ENCODE peak calls at places on chromosomes 6 and 20, in six cellular contexts. H is H1, N is keratinocyte, I is neural progenitor cell, P is HCT116, J is PC-3. M is an unnamed sample.

GRCh38 chr20:43669332-43669731 is 2.4 kb downstream of the MYBL2 start:
- DNase-seq in J (peak), I (no peak), P (no peak), N (no peak), H (no peak), M (peak)

GRCh38 chr6:111985202-111985731 is 68.6 kb upstream of the CCN6 start:
- DNase-seq in J (peak), P (peak), I (no peak), N (peak), H (peak), M (peak)

GRCh38 chr6:137767931-137768690 is 98.9 kb upstream of the TNFAIP3 start:
- DNase-seq in N (no peak), H (no peak), P (no peak), J (no peak), I (no peak), M (no peak)

GRCh38 chr20:17609978-17610377 is 40.1 kb downstream of the DSTN start:
- DNase-seq in I (no peak), J (no peak), H (no peak), N (no peak), P (no peak), M (no peak)

GRCh38 chr6:20403766-20404640 is 2.3 kb downstream of the E2F3 start:
- DNase-seq in N (no peak), H (no peak), I (peak), P (peak), J (peak), M (peak)

GRCh38 chr6:37127961-37128862 is 41.7 kb upstream of the PIM1 start:
- DNase-seq in J (peak), P (no peak), I (no peak), H (no peak), N (no peak), M (peak)

GRCh38 chr6:170152989-170153388 is 137.9 kb downstream of the DLL1 start:
- DNase-seq in N (no peak), P (peak), J (peak), I (peak), H (peak), M (peak)

GRCh38 chr6:1864496-1864895 is 254.8 kb downstream of the FOXC1 start:
- DNase-seq in N (no peak), J (no peak), I (peak), P (no peak), H (no peak), M (peak)

GRCh38 chr6:158907931-158908330 is 88.8 kb upstream of the EZR start:
- DNase-seq in I (no peak), N (no peak), H (no peak), J (no peak), P (no peak), M (no peak)

GRCh38 chr6:137291441-137291840 is 72.3 kb upstream of the IFNGR1 start:
- DNase-seq in H (no peak), P (no peak), J (peak), N (no peak), I (no peak), M (no peak)

GRCh38 chr6:14283600-14284235 is 166.1 kb downstream of the CD83 start:
- DNase-seq in H (no peak), N (no peak), P (no peak), I (peak), J (no peak), M (no peak)

GRCh38 chr6:7827142-7827541 is 83.4 kb downstream of the TXNDC5 start:
- DNase-seq in H (no peak), N (no peak), J (peak), I (no peak), P (no peak), M (no peak)

GRCh38 chr6:119079288-119079809 is 885 bp upstream of the FAM184A start:
- DNase-seq in I (no peak), P (no peak), N (no peak), H (no peak), J (peak), M (peak)

GRCh38 chr6:144993870-144994269 is 708.7 kb downstream of the UTRN start:
- DNase-seq in J (peak), N (no peak), P (no peak), I (no peak), H (no peak), M (no peak)

GRCh38 chr20:31565699-31566331 is 39.3 kb upstream of the ID1 start:
- DNase-seq in J (peak), I (no peak), N (peak), P (no peak), H (no peak), M (peak)

GRCh38 chr6:132270745-132271414 is 130.4 kb downstream of the MOXD1 start:
- DNase-seq in N (no peak), J (peak), H (no peak), P (no peak), I (no peak), M (no peak)

GRCh38 chr20:50153153-50153499 is 397 bp downstream of the PEDS1 start:
- DNase-seq in P (no peak), J (peak), I (peak), H (no peak), N (no peak), M (no peak)

GRCh38 chr20:6562111-6562510 is 205.4 kb upstream of the BMP2 start:
- DNase-seq in N (no peak), P (no peak), J (peak), H (no peak), I (no peak), M (no peak)

GRCh38 chr20:41697861-41698559 is 79.8 kb upstream of the CHD6 start:
- DNase-seq in N (no peak), I (peak), J (peak), P (no peak), H (no peak), M (no peak)

GRCh38 chr20:14069796-14070195 is 74.5 kb downstream of the MACROD2 start:
- DNase-seq in N (no peak), H (no peak), J (peak), P (no peak), I (no peak), M (no peak)

GRCh38 chr6:7058250-7058923 is 49.4 kb upstream of the RREB1 start:
- DNase-seq in P (peak), N (peak), J (peak), I (no peak), H (no peak), M (peak)

GRCh38 chr6:31899882-31900722 is 1.8 kb downstream of the ZBTB12 start:
- DNase-seq in H (no peak), P (no peak), J (no peak), N (no peak), I (no peak), M (no peak)

GRCh38 chr6:26538572-26538902 is 371 bp downstream of the HMGN4 start:
- DNase-seq in J (peak), H (no peak), N (no peak), I (peak), P (no peak), M (no peak)

GRCh38 chr20:44401052-44401769 is 45.7 kb downstream of the HNF4A start:
- DNase-seq in J (no peak), H (no peak), P (no peak), N (no peak), I (no peak), M (no peak)

GRCh38 chr20:47546184-47547033 is 44.7 kb downstream of the NCOA3 start:
- DNase-seq in I (no peak), H (no peak), N (peak), P (no peak), J (peak), M (peak)

GRCh38 chr20:58697201-58697866 is 4.7 kb downstream of the NPEPL1 start:
- DNase-seq in N (no peak), P (no peak), J (no peak), I (no peak), H (no peak), M (no peak)

GRCh38 chr20:52035977-52036376 is 155.6 kb downstream of the ZFP64 start:
- DNase-seq in N (no peak), J (no peak), H (no peak), I (no peak), P (no peak), M (peak)

GRCh38 chr6:122696079-122696478 is 83.4 kb upstream of the FABP7 start:
- DNase-seq in H (no peak), I (no peak), J (peak), N (peak), P (peak), M (peak)

GRCh38 chr20:5714261-5715041 is 35.8 kb upstream of the SHLD1 start:
- DNase-seq in J (peak), I (peak), P (no peak), H (no peak), N (peak), M (peak)

GRCh38 chr6:45513331-45513730 is 135.6 kb upstream of the SUPT3H start:
- DNase-seq in P (no peak), I (peak), H (no peak), N (no peak), J (no peak), M (no peak)

GRCh38 chr6:103236923-103237322 is 1622.8 kb downstream of the HACE1 start:
- DNase-seq in P (no peak), H (no peak), I (no peak), N (no peak), J (peak), M (no peak)

GRCh38 chr6:164749126-164749758 is 560.2 kb downstream of the C6orf118 start:
- DNase-seq in P (no peak), N (no peak), J (peak), I (no peak), H (no peak), M (no peak)

GRCh38 chr6:141513830-141514229 is 618.9 kb upstream of the GJE1 start:
- DNase-seq in P (no peak), I (no peak), N (no peak), H (no peak), J (no peak), M (no peak)

GRCh38 chr6:105628156-105628860 is 225.4 kb upstream of the PREP start:
- DNase-seq in P (no peak), H (no peak), I (no peak), J (no peak), N (no peak), M (no peak)

GRCh38 chr6:25008707-25009106 is 72.9 kb upstream of the RIPOR2 start:
- DNase-seq in I (no peak), N (no peak), P (no peak), H (no peak), J (no peak), M (no peak)

GRCh38 chr20:3250091-3250504 is 11.1 kb upstream of the SLC4A11 start:
- DNase-seq in N (no peak), H (no peak), I (peak), J (peak), P (no peak), M (no peak)

GRCh38 chr20:18263723-18264122 is 24.6 kb upstream of the ZNF133 start:
- DNase-seq in J (peak), I (no peak), H (no peak), P (no peak), N (no peak), M (peak)

GRCh38 chr6:28462401-28462800 is 19.1 kb upstream of the ZSCAN23 start:
- DNase-seq in J (no peak), H (no peak), I (no peak), P (no peak), N (no peak), M (no peak)

DNA sequence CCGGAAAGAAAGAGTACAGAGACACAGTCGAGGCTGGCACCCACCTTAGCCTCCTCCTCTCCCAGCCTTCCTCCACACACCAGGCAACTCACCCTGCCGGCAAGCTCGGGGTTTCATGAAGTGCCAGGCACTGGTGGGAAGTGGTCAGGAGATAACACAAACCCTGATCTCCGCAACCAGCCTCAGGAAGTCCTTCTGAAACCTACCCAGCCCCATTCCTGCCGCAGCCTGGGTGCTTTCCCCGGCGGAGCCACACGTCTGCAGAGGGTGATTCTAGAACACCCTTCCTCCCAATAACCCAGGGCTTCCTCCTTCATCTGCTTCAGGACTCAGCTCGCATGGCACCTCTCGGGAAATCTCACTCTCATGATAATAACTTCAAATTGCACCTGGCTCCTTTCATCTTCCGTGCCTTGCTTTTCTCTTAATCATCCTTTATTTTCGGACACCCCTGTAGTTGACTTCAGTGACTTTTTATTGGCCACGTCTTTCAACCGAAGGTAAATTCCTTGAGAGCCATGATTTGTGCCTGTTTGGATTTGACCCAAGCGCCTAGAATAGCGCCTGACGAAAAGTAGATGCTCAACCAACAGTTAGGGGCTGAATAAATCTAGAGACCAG is 8.7 kb upstream of the HLA-E start:
- DNase-seq in J (peak), N (no peak), I (no peak), P (no peak), H (no peak), M (no peak)
- TF ChIP-seq EZH2 in J (no peak), N (no peak), I (peak), P (no peak), H (no peak), M (no peak)

GRCh38 chr6:168318090-168318489 is 1.5 kb downstream of the DACT2 start:
- DNase-seq in P (no peak), I (no peak), N (no peak), H (no peak), J (no peak), M (no peak)

GRCh38 chr6:168319279-168320051 is at the start of gene DACT2:
- DNase-seq in H (no peak), P (no peak), N (no peak), I (peak), J (no peak), M (no peak)

GRCh38 chr6:168315626-168316025 is 4.0 kb downstream of the DACT2 start:
- DNase-seq in H (no peak), J (no peak), P (no peak), N (no peak), I (no peak), M (no peak)

GRCh38 chr6:168320661-168321060 is 1.1 kb upstream of the DACT2 start:
- DNase-seq in J (no peak), H (no peak), P (no peak), N (peak), I (no peak), M (no peak)

GRCh38 chr6:168318579-168319278 is 848 bp downstream of the DACT2 start:
- DNase-seq in J (no peak), P (no peak), H (no peak), N (no peak), I (peak), M (no peak)
- TF ChIP-seq EZH2 in J (no peak), P (no peak), H (no peak), N (peak), I (no peak), M (no peak)

DNA sequence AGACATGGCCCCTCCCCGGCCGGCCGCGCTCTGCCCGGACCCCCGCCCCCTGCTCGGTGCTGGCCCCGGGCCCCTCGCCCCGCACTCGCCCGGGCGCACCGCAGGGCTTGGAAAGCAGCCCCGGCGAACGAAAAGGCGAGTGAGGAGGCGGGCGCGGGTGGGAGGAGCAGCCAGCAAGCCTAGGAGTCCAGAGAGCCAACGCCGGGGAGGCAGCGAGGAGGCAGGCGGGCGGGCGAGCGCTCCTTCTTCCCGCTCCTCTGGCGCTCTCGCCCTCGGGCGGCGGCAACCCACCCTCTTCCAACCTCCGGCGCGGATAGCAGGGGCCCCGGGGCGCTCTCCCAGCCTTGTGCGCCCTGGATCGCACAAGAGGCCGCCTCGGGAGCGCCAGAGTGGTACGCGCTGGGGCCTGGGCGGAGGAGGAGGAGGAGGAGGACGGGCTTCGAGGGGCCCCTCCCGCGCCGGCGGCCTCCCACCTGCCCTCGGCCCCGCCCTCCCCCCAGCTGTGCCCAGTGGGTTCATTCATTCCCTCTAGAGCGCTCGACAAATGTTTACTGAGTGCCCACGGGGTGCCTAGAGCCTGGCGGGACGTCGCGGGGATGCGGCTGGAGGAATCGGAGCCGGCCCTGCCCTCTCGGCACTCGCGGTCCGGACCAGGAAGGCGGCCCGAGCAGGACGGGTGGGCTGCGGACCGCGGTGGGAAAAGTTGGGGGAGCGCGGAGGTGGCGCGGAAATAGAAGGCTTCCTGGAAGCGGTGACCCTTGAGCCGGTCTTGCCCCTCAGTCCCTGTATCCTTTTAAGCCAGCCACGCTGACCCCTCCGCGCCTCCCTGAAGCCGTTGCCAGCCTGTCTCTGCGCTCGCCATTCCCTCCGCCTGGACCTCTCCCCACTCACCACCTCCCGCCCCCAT is at the start of gene BMP7:
- DNase-seq in N (no peak), I (peak), H (no peak), P (no peak), J (no peak), M (peak)
- TF ChIP-seq EZH2 in N (peak), I (no peak), H (no peak), P (no peak), J (no peak), M (no peak)

DNA sequence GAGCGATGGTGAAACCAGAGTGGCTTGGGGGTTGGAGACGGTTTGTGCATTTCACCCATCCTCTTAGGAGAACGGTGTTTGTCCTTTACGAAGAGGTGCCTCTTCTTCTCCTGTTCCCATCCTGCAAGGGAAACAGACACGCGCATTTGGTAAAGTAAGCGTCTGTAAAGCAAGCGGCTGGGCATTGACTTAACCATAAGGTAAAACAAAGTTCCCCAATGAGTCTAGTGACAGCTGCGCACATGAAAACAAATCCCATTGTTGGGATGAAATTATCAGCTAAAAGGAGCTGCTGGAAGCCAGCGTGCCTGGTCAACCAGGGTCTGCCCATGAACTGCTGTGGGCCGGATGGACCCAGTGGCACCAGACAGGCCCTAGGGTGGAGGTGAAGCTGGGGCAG is 5.8 kb downstream of the BHLHE23 start:
- DNase-seq in J (no peak), I (no peak), N (no peak), P (no peak), H (no peak), M (no peak)
- TF ChIP-seq EZH2 in J (no peak), I (no peak), N (peak), P (no peak), H (no peak), M (no peak)

M was measured in PC-9.